ENCODE peak calls at places on chromosomes 5 and 9, in eight cellular contexts. One of them, this sample, is unnamed.

GRCh38 chr5:132759114-132760042 is 12.2 kb downstream of the CCNI2 start:
- DNase-seq in prostate gland: peak; percentile 38
- DNase-seq in tibial artery: no peak
- DNase-seq in heart left ventricle: no peak
- DNase-seq in ovary: no peak
- DNase-seq in gastrocnemius medialis: no peak
- DNase-seq in CD8-positive, alpha-beta T cell: no peak
- DNase-seq in transverse colon: peak; percentile 5
- DNase-seq in this sample: peak; percentile 50

GRCh38 chr9:97357056-97357455 is 49.6 kb downstream of the CCDC180 start:
- DNase-seq in prostate gland: no peak
- DNase-seq in tibial artery: no peak
- DNase-seq in heart left ventricle: no peak
- DNase-seq in ovary: no peak
- DNase-seq in gastrocnemius medialis: no peak
- DNase-seq in CD8-positive, alpha-beta T cell: no peak
- DNase-seq in transverse colon: no peak
- DNase-seq in this sample: no peak

GRCh38 chr5:321233-321725 is at the start of gene AHRR:
- DNase-seq in prostate gland: peak; percentile 31
- DNase-seq in tibial artery: no peak
- DNase-seq in heart left ventricle: peak; percentile 58
- DNase-seq in ovary: peak; percentile 41
- DNase-seq in gastrocnemius medialis: no peak
- DNase-seq in CD8-positive, alpha-beta T cell: no peak
- DNase-seq in transverse colon: peak; percentile 72
- DNase-seq in this sample: no peak

GRCh38 chr5:51678335-51678734 is 295.1 kb downstream of the ISL1 start:
- DNase-seq in prostate gland: no peak
- DNase-seq in tibial artery: no peak
- DNase-seq in heart left ventricle: no peak
- DNase-seq in ovary: no peak
- DNase-seq in gastrocnemius medialis: no peak
- DNase-seq in CD8-positive, alpha-beta T cell: no peak
- DNase-seq in transverse colon: no peak
- DNase-seq in this sample: no peak

GRCh38 chr9:133973791-133974630 is 18.1 kb downstream of the VAV2 start:
- DNase-seq in prostate gland: no peak
- DNase-seq in tibial artery: no peak
- DNase-seq in heart left ventricle: no peak
- DNase-seq in ovary: no peak
- DNase-seq in gastrocnemius medialis: no peak
- DNase-seq in CD8-positive, alpha-beta T cell: no peak
- DNase-seq in transverse colon: peak; percentile 77
- DNase-seq in this sample: no peak

GRCh38 chr9:3247211-3247610 is 278.6 kb downstream of the RFX3 start:
- DNase-seq in prostate gland: no peak
- DNase-seq in tibial artery: no peak
- DNase-seq in heart left ventricle: no peak
- DNase-seq in ovary: no peak
- DNase-seq in gastrocnemius medialis: no peak
- DNase-seq in CD8-positive, alpha-beta T cell: no peak
- DNase-seq in transverse colon: no peak
- DNase-seq in this sample: no peak

GRCh38 chr9:101572316-101572715 is 22.5 kb downstream of the PPP3R2 start:
- DNase-seq in prostate gland: no peak
- DNase-seq in tibial artery: no peak
- DNase-seq in heart left ventricle: no peak
- DNase-seq in ovary: no peak
- DNase-seq in gastrocnemius medialis: no peak
- DNase-seq in CD8-positive, alpha-beta T cell: no peak
- DNase-seq in transverse colon: no peak
- DNase-seq in this sample: no peak

GRCh38 chr5:111229871-111230812 is 6.0 kb downstream of the CAMK4 start:
- DNase-seq in prostate gland: no peak
- DNase-seq in tibial artery: no peak
- DNase-seq in heart left ventricle: no peak
- DNase-seq in ovary: no peak
- DNase-seq in gastrocnemius medialis: no peak
- DNase-seq in CD8-positive, alpha-beta T cell: no peak
- DNase-seq in transverse colon: no peak
- DNase-seq in this sample: no peak

GRCh38 chr9:127910613-127911205 is 6.1 kb downstream of the ST6GALNAC4 start:
- DNase-seq in prostate gland: no peak
- DNase-seq in tibial artery: no peak
- DNase-seq in heart left ventricle: no peak
- DNase-seq in ovary: no peak
- DNase-seq in gastrocnemius medialis: no peak
- DNase-seq in CD8-positive, alpha-beta T cell: no peak
- DNase-seq in transverse colon: peak; percentile 47
- DNase-seq in this sample: no peak

GRCh38 chr9:116423149-116423548 is 264.0 kb upstream of the TRIM32 start:
- DNase-seq in prostate gland: no peak
- DNase-seq in tibial artery: no peak
- DNase-seq in heart left ventricle: no peak
- DNase-seq in ovary: no peak
- DNase-seq in gastrocnemius medialis: no peak
- DNase-seq in CD8-positive, alpha-beta T cell: no peak
- DNase-seq in transverse colon: no peak
- DNase-seq in this sample: no peak

GRCh38 chr5:36444582-36444999 is 142.9 kb upstream of the RANBP3L start:
- DNase-seq in prostate gland: peak; percentile 68
- DNase-seq in tibial artery: peak; percentile 71
- DNase-seq in heart left ventricle: peak; percentile 37
- DNase-seq in ovary: no peak
- DNase-seq in gastrocnemius medialis: peak; percentile 42
- DNase-seq in CD8-positive, alpha-beta T cell: no peak
- DNase-seq in transverse colon: peak; percentile 14
- DNase-seq in this sample: peak; percentile 75

GRCh38 chr9:82164159-82164558 is 175.6 kb downstream of the SPATA31D1 start:
- DNase-seq in prostate gland: no peak
- DNase-seq in tibial artery: no peak
- DNase-seq in heart left ventricle: no peak
- DNase-seq in ovary: no peak
- DNase-seq in gastrocnemius medialis: no peak
- DNase-seq in CD8-positive, alpha-beta T cell: no peak
- DNase-seq in transverse colon: no peak
- DNase-seq in this sample: no peak

GRCh38 chr5:6527749-6528455 is 79.2 kb downstream of the UBE2QL1 start:
- DNase-seq in prostate gland: no peak
- DNase-seq in tibial artery: no peak
- DNase-seq in heart left ventricle: no peak
- DNase-seq in ovary: no peak
- DNase-seq in gastrocnemius medialis: peak; percentile 41
- DNase-seq in CD8-positive, alpha-beta T cell: no peak
- DNase-seq in transverse colon: no peak
- DNase-seq in this sample: no peak

GRCh38 chr9:108515856-108516255 is 339.9 kb downstream of the ACTL7B start:
- DNase-seq in prostate gland: no peak
- DNase-seq in tibial artery: no peak
- DNase-seq in heart left ventricle: no peak
- DNase-seq in ovary: no peak
- DNase-seq in gastrocnemius medialis: no peak
- DNase-seq in CD8-positive, alpha-beta T cell: no peak
- DNase-seq in transverse colon: no peak
- DNase-seq in this sample: no peak

GRCh38 chr5:144712090-144712489 is 541.4 kb downstream of the KCTD16 start:
- DNase-seq in prostate gland: no peak
- DNase-seq in tibial artery: no peak
- DNase-seq in heart left ventricle: no peak
- DNase-seq in ovary: no peak
- DNase-seq in gastrocnemius medialis: no peak
- DNase-seq in CD8-positive, alpha-beta T cell: no peak
- DNase-seq in transverse colon: no peak
- DNase-seq in this sample: no peak

GRCh38 chr9:107707915-107708441 is 218.4 kb upstream of the KLF4 start:
- DNase-seq in prostate gland: no peak
- DNase-seq in tibial artery: no peak
- DNase-seq in heart left ventricle: no peak
- DNase-seq in ovary: no peak
- DNase-seq in gastrocnemius medialis: no peak
- DNase-seq in CD8-positive, alpha-beta T cell: no peak
- DNase-seq in transverse colon: no peak
- DNase-seq in this sample: no peak

GRCh38 chr9:114551750-114552685 is 35.6 kb upstream of the ATP6V1G1 start:
- DNase-seq in prostate gland: no peak
- DNase-seq in tibial artery: peak; percentile 67
- DNase-seq in heart left ventricle: no peak
- DNase-seq in ovary: peak; percentile 88
- DNase-seq in gastrocnemius medialis: peak; percentile 45
- DNase-seq in CD8-positive, alpha-beta T cell: no peak
- DNase-seq in transverse colon: peak; percentile 19
- DNase-seq in this sample: peak; percentile 71

GRCh38 chr5:150783422-150783928 is 4.9 kb downstream of the SMIM3 start:
- DNase-seq in prostate gland: peak; percentile 92
- DNase-seq in tibial artery: peak; percentile 76
- DNase-seq in heart left ventricle: peak; percentile 75
- DNase-seq in ovary: peak; percentile 68
- DNase-seq in gastrocnemius medialis: peak; percentile 52
- DNase-seq in CD8-positive, alpha-beta T cell: peak; percentile 40
- DNase-seq in transverse colon: peak; percentile 78
- DNase-seq in this sample: peak; percentile 77

GRCh38 chr5:72999916-73000315 is 44.1 kb downstream of the FCHO2 start:
- DNase-seq in prostate gland: no peak
- DNase-seq in tibial artery: no peak
- DNase-seq in heart left ventricle: no peak
- DNase-seq in ovary: no peak
- DNase-seq in gastrocnemius medialis: no peak
- DNase-seq in CD8-positive, alpha-beta T cell: no peak
- DNase-seq in transverse colon: no peak
- DNase-seq in this sample: no peak

GRCh38 chr5:137200906-137201305 is 298.2 kb downstream of the SPOCK1 start:
- DNase-seq in prostate gland: no peak
- DNase-seq in tibial artery: no peak
- DNase-seq in heart left ventricle: no peak
- DNase-seq in ovary: no peak
- DNase-seq in gastrocnemius medialis: no peak
- DNase-seq in CD8-positive, alpha-beta T cell: no peak
- DNase-seq in transverse colon: no peak
- DNase-seq in this sample: no peak

GRCh38 chr5:167723254-167723871 is 568.1 kb upstream of the WWC1 start:
- DNase-seq in prostate gland: peak; percentile 64
- DNase-seq in tibial artery: peak; percentile 71
- DNase-seq in heart left ventricle: peak; percentile 63
- DNase-seq in ovary: peak; percentile 23
- DNase-seq in gastrocnemius medialis: peak; percentile 19
- DNase-seq in CD8-positive, alpha-beta T cell: peak; percentile 40
- DNase-seq in transverse colon: peak; percentile 68
- DNase-seq in this sample: peak; percentile 79

DNA sequence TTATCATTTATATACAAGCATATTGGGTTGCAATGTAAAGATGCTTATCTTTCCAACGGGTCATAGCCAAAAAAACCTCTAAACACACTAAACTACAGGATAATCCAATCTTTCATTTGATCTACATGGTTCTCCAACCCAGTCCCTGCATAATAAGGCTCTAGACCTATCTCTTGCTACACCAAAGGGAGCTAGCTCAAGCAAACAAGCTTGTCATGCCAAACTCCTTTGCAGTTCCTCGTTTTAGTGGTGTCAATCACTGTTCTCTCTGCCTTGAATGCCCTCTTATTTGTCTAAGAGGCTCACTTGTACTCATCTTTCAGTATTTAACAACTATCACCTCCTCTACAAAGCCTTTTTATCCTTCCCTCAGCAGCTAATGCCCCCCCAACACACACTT is 5.6 kb downstream of the HOMER1 start:
- DNase-seq in prostate gland: no peak
- DNase-seq in tibial artery: no peak
- DNase-seq in heart left ventricle: no peak
- DNase-seq in ovary: no peak
- DNase-seq in gastrocnemius medialis: no peak
- DNase-seq in CD8-positive, alpha-beta T cell: no peak
- DNase-seq in transverse colon: no peak
- DNase-seq in this sample: no peak
- H3K4me1 ChIP-seq in prostate gland: no peaks in the 10 kb centered on the region
- H3K4me1 ChIP-seq in tibial artery: no peaks in the 10 kb centered on the region
- H3K4me1 ChIP-seq in heart left ventricle: peaks cover 17% of the 10 kb centered on the region
- H3K4me1 ChIP-seq in ovary: peaks cover 2% of the 10 kb centered on the region
- H3K4me1 ChIP-seq in gastrocnemius medialis: peaks cover 40% of the 10 kb centered on the region
- H3K4me1 ChIP-seq in CD8-positive, alpha-beta T cell: peaks cover 10% of the 10 kb centered on the region
- H3K4me1 ChIP-seq in transverse colon: no peaks in the 10 kb centered on the region
- H3K4me1 ChIP-seq in this sample: peaks cover 20% of the 10 kb centered on the region

DNA sequence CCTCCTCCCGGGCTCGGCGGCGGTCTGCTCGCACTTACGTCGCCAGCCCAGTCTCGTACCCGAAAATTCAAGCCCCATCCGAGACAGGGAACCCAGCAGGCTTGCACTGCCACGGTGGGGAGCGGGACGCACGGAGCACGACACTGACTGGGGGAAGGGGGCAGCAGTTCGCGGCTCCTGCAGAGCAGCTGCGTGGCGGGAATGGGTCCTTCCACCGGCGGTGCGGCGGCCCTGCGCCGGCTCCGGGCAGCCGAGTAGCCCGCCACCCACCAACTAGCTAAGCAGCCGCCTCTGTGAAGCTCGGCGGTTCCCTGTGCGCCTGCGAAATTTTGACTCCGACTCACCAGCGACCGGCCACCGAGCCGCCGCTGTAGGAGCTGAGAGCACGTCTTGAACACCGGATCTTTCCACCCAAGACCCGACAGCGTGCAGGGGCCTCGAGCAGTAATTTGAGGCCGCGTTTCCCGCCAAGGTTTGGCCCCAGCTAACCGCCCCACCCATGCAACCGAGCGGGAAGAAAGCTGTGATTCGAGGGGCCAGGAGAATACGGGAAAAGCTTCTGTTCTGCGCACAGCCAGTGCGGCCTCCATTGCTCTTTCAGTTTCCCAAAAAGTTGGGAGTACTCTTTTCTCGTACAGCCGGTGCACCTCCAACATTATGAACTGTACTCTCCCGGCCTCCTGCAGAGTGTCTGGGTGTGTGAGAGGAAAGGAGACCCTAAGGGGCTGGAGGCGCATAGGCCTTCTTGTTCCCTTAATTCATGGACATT is 3.7 kb downstream of the MCIDAS start:
- DNase-seq in prostate gland: no peak
- DNase-seq in tibial artery: no peak
- DNase-seq in heart left ventricle: no peak
- DNase-seq in ovary: no peak
- DNase-seq in gastrocnemius medialis: no peak
- DNase-seq in CD8-positive, alpha-beta T cell: no peak
- DNase-seq in transverse colon: no peak
- DNase-seq in this sample: no peak
- H3K4me3 ChIP-seq in prostate gland: no peak overlapping the region
- H3K4me3 ChIP-seq in tibial artery: no peak overlapping the region
- H3K4me3 ChIP-seq in heart left ventricle: no peak overlapping the region
- H3K4me3 ChIP-seq in ovary: no peak overlapping the region
- H3K4me3 ChIP-seq in gastrocnemius medialis: no peak overlapping the region
- H3K4me3 ChIP-seq in CD8-positive, alpha-beta T cell: no peak overlapping the region
- H3K4me3 ChIP-seq in transverse colon: no peak overlapping the region
- H3K4me3 ChIP-seq in this sample: no peak overlapping the region

GRCh38 chr9:131674425-131675421 is 65.2 kb downstream of the RAPGEF1 start:
- DNase-seq in prostate gland: no peak
- DNase-seq in tibial artery: no peak
- DNase-seq in heart left ventricle: no peak
- DNase-seq in ovary: no peak
- DNase-seq in gastrocnemius medialis: no peak
- DNase-seq in CD8-positive, alpha-beta T cell: no peak
- DNase-seq in transverse colon: no peak
- DNase-seq in this sample: peak; percentile 56
- H3K27ac ChIP-seq in prostate gland: peak overlapping the region; percentile 73
- H3K27ac ChIP-seq in tibial artery: peak overlapping the region; percentile 89
- H3K27ac ChIP-seq in heart left ventricle: peak overlapping the region; percentile 90
- H3K27ac ChIP-seq in ovary: no peak overlapping the region
- H3K27ac ChIP-seq in gastrocnemius medialis: peak overlapping the region; percentile 93
- H3K27ac ChIP-seq in CD8-positive, alpha-beta T cell: no peak overlapping the region
- H3K27ac ChIP-seq in transverse colon: peak overlapping the region; percentile 82
- H3K27ac ChIP-seq in this sample: peak overlapping the region; percentile 93

GRCh38 chr5:74947961-74948613 is 81.9 kb upstream of the FAM169A start:
- DNase-seq in prostate gland: no peak
- DNase-seq in tibial artery: no peak
- DNase-seq in heart left ventricle: no peak
- DNase-seq in ovary: no peak
- DNase-seq in gastrocnemius medialis: no peak
- DNase-seq in CD8-positive, alpha-beta T cell: no peak
- DNase-seq in transverse colon: no peak
- DNase-seq in this sample: no peak
- H3K4me1 ChIP-seq in prostate gland: no peaks in the 10 kb centered on the region
- H3K4me1 ChIP-seq in tibial artery: no peaks in the 10 kb centered on the region
- H3K4me1 ChIP-seq in heart left ventricle: no peaks in the 10 kb centered on the region
- H3K4me1 ChIP-seq in ovary: peaks cover 4% of the 10 kb centered on the region
- H3K4me1 ChIP-seq in gastrocnemius medialis: no peaks in the 10 kb centered on the region
- H3K4me1 ChIP-seq in CD8-positive, alpha-beta T cell: no peaks in the 10 kb centered on the region
- H3K4me1 ChIP-seq in transverse colon: no peaks in the 10 kb centered on the region
- H3K4me1 ChIP-seq in this sample: peaks cover 4% of the 10 kb centered on the region

This sample was measured in right atrium auricular region.